ENCODE peak calls at places on chromosomes 2 and 18, in nine cellular contexts. One of them, this sample, is unnamed.

GRCh38 chr18:74376523-74376922 is 60.9 kb downstream of the C18orf63 start:
- DNase-seq in lower lobe of right lung: no peak
- DNase-seq in CD4-positive, CD25-positive, alpha-beta regulatory T cell: no peak
- DNase-seq in neural progenitor cell: no peak
- DNase-seq in effector memory CD8-positive, alpha-beta T cell: no peak
- DNase-seq in effector CD8-positive, alpha-beta T cell: no peak
- DNase-seq in T-cell: no peak
- DNase-seq in iPS-NIHi11: no peak
- DNase-seq in NCI-H82: no peak
- DNase-seq in this sample: no peak

GRCh38 chr2:106130251-106130998 is 63.7 kb downstream of the UXS1 start:
- DNase-seq in lower lobe of right lung: no peak
- DNase-seq in CD4-positive, CD25-positive, alpha-beta regulatory T cell: no peak
- DNase-seq in neural progenitor cell: no peak
- DNase-seq in effector memory CD8-positive, alpha-beta T cell: no peak
- DNase-seq in effector CD8-positive, alpha-beta T cell: no peak
- DNase-seq in T-cell: no peak
- DNase-seq in iPS-NIHi11: no peak
- DNase-seq in NCI-H82: peak; percentile 10
- DNase-seq in this sample: no peak

GRCh38 chr18:9763876-9764605 is 55.9 kb downstream of the RAB31 start:
- DNase-seq in lower lobe of right lung: no peak
- DNase-seq in CD4-positive, CD25-positive, alpha-beta regulatory T cell: no peak
- DNase-seq in neural progenitor cell: no peak
- DNase-seq in effector memory CD8-positive, alpha-beta T cell: no peak
- DNase-seq in effector CD8-positive, alpha-beta T cell: no peak
- DNase-seq in T-cell: no peak
- DNase-seq in iPS-NIHi11: no peak
- DNase-seq in NCI-H82: peak; percentile 6
- DNase-seq in this sample: no peak

GRCh38 chr2:46490521-46491141 is 11.3 kb downstream of the TMEM247 start:
- DNase-seq in lower lobe of right lung: no peak
- DNase-seq in CD4-positive, CD25-positive, alpha-beta regulatory T cell: no peak
- DNase-seq in neural progenitor cell: no peak
- DNase-seq in effector memory CD8-positive, alpha-beta T cell: no peak
- DNase-seq in effector CD8-positive, alpha-beta T cell: no peak
- DNase-seq in T-cell: no peak
- DNase-seq in iPS-NIHi11: no peak
- DNase-seq in NCI-H82: no peak
- DNase-seq in this sample: no peak

GRCh38 chr2:17869128-17869527 is 9.3 kb upstream of the KCNS3 start:
- DNase-seq in lower lobe of right lung: no peak
- DNase-seq in CD4-positive, CD25-positive, alpha-beta regulatory T cell: no peak
- DNase-seq in neural progenitor cell: no peak
- DNase-seq in effector memory CD8-positive, alpha-beta T cell: no peak
- DNase-seq in effector CD8-positive, alpha-beta T cell: no peak
- DNase-seq in T-cell: no peak
- DNase-seq in iPS-NIHi11: no peak
- DNase-seq in NCI-H82: no peak
- DNase-seq in this sample: no peak

GRCh38 chr2:241595600-241596140 is 37.1 kb downstream of the BOK start:
- DNase-seq in lower lobe of right lung: no peak
- DNase-seq in CD4-positive, CD25-positive, alpha-beta regulatory T cell: no peak
- DNase-seq in neural progenitor cell: peak; percentile 65
- DNase-seq in effector memory CD8-positive, alpha-beta T cell: no peak
- DNase-seq in effector CD8-positive, alpha-beta T cell: no peak
- DNase-seq in T-cell: no peak
- DNase-seq in iPS-NIHi11: peak; percentile 68
- DNase-seq in NCI-H82: peak; percentile 56
- DNase-seq in this sample: peak; percentile 64

GRCh38 chr2:231452799-231453508 is 11.3 kb downstream of the NCL start:
- DNase-seq in lower lobe of right lung: no peak
- DNase-seq in CD4-positive, CD25-positive, alpha-beta regulatory T cell: no peak
- DNase-seq in neural progenitor cell: peak; percentile 48
- DNase-seq in effector memory CD8-positive, alpha-beta T cell: no peak
- DNase-seq in effector CD8-positive, alpha-beta T cell: no peak
- DNase-seq in T-cell: no peak
- DNase-seq in iPS-NIHi11: no peak
- DNase-seq in NCI-H82: peak; percentile 80
- DNase-seq in this sample: no peak

GRCh38 chr18:52670903-52671302 is 330.9 kb downstream of the DCC start:
- DNase-seq in lower lobe of right lung: no peak
- DNase-seq in CD4-positive, CD25-positive, alpha-beta regulatory T cell: no peak
- DNase-seq in neural progenitor cell: no peak
- DNase-seq in effector memory CD8-positive, alpha-beta T cell: no peak
- DNase-seq in effector CD8-positive, alpha-beta T cell: no peak
- DNase-seq in T-cell: no peak
- DNase-seq in iPS-NIHi11: no peak
- DNase-seq in NCI-H82: peak; percentile 68
- DNase-seq in this sample: no peak

GRCh38 chr2:47339745-47340541 is 63.0 kb upstream of the MSH2 start:
- DNase-seq in lower lobe of right lung: no peak
- DNase-seq in CD4-positive, CD25-positive, alpha-beta regulatory T cell: no peak
- DNase-seq in neural progenitor cell: no peak
- DNase-seq in effector memory CD8-positive, alpha-beta T cell: no peak
- DNase-seq in effector CD8-positive, alpha-beta T cell: no peak
- DNase-seq in T-cell: no peak
- DNase-seq in iPS-NIHi11: no peak
- DNase-seq in NCI-H82: no peak
- DNase-seq in this sample: no peak

GRCh38 chr2:240919161-240919781 is 13.1 kb downstream of the CROCC2 start:
- DNase-seq in lower lobe of right lung: no peak
- DNase-seq in CD4-positive, CD25-positive, alpha-beta regulatory T cell: no peak
- DNase-seq in neural progenitor cell: no peak
- DNase-seq in effector memory CD8-positive, alpha-beta T cell: no peak
- DNase-seq in effector CD8-positive, alpha-beta T cell: no peak
- DNase-seq in T-cell: no peak
- DNase-seq in iPS-NIHi11: no peak
- DNase-seq in NCI-H82: no peak
- DNase-seq in this sample: no peak

GRCh38 chr18:63888473-63889190 is 1.1 kb downstream of the SERPINB2 start:
- DNase-seq in lower lobe of right lung: no peak
- DNase-seq in CD4-positive, CD25-positive, alpha-beta regulatory T cell: no peak
- DNase-seq in neural progenitor cell: no peak
- DNase-seq in effector memory CD8-positive, alpha-beta T cell: no peak
- DNase-seq in effector CD8-positive, alpha-beta T cell: no peak
- DNase-seq in T-cell: no peak
- DNase-seq in iPS-NIHi11: no peak
- DNase-seq in NCI-H82: no peak
- DNase-seq in this sample: no peak

GRCh38 chr18:36835927-36836326 is 7.0 kb downstream of the KIAA1328 start:
- DNase-seq in lower lobe of right lung: no peak
- DNase-seq in CD4-positive, CD25-positive, alpha-beta regulatory T cell: no peak
- DNase-seq in neural progenitor cell: no peak
- DNase-seq in effector memory CD8-positive, alpha-beta T cell: no peak
- DNase-seq in effector CD8-positive, alpha-beta T cell: no peak
- DNase-seq in T-cell: no peak
- DNase-seq in iPS-NIHi11: no peak
- DNase-seq in NCI-H82: no peak
- DNase-seq in this sample: no peak

GRCh38 chr2:232632904-232633412 is 446 bp upstream of the EFHD1 start:
- DNase-seq in lower lobe of right lung: no peak
- DNase-seq in CD4-positive, CD25-positive, alpha-beta regulatory T cell: no peak
- DNase-seq in neural progenitor cell: peak; percentile 23
- DNase-seq in effector memory CD8-positive, alpha-beta T cell: no peak
- DNase-seq in effector CD8-positive, alpha-beta T cell: no peak
- DNase-seq in T-cell: no peak
- DNase-seq in iPS-NIHi11: no peak
- DNase-seq in NCI-H82: no peak
- DNase-seq in this sample: no peak

GRCh38 chr2:234621120-234621519 is 124.2 kb upstream of the ARL4C start:
- DNase-seq in lower lobe of right lung: no peak
- DNase-seq in CD4-positive, CD25-positive, alpha-beta regulatory T cell: no peak
- DNase-seq in neural progenitor cell: no peak
- DNase-seq in effector memory CD8-positive, alpha-beta T cell: no peak
- DNase-seq in effector CD8-positive, alpha-beta T cell: no peak
- DNase-seq in T-cell: no peak
- DNase-seq in iPS-NIHi11: no peak
- DNase-seq in NCI-H82: no peak
- DNase-seq in this sample: no peak

GRCh38 chr2:120830096-120830830 is 94.6 kb downstream of the GLI2 start:
- DNase-seq in lower lobe of right lung: peak; percentile 35
- DNase-seq in CD4-positive, CD25-positive, alpha-beta regulatory T cell: no peak
- DNase-seq in neural progenitor cell: no peak
- DNase-seq in effector memory CD8-positive, alpha-beta T cell: no peak
- DNase-seq in effector CD8-positive, alpha-beta T cell: no peak
- DNase-seq in T-cell: no peak
- DNase-seq in iPS-NIHi11: no peak
- DNase-seq in NCI-H82: no peak
- DNase-seq in this sample: peak; percentile 76

GRCh38 chr2:204850576-204850975 is 305.3 kb downstream of the PARD3B start:
- DNase-seq in lower lobe of right lung: no peak
- DNase-seq in CD4-positive, CD25-positive, alpha-beta regulatory T cell: no peak
- DNase-seq in neural progenitor cell: no peak
- DNase-seq in effector memory CD8-positive, alpha-beta T cell: no peak
- DNase-seq in effector CD8-positive, alpha-beta T cell: no peak
- DNase-seq in T-cell: no peak
- DNase-seq in iPS-NIHi11: no peak
- DNase-seq in NCI-H82: no peak
- DNase-seq in this sample: no peak

GRCh38 chr18:59127047-59127446 is 12.6 kb upstream of the SEC11C start:
- DNase-seq in lower lobe of right lung: no peak
- DNase-seq in CD4-positive, CD25-positive, alpha-beta regulatory T cell: no peak
- DNase-seq in neural progenitor cell: no peak
- DNase-seq in effector memory CD8-positive, alpha-beta T cell: no peak
- DNase-seq in effector CD8-positive, alpha-beta T cell: no peak
- DNase-seq in T-cell: no peak
- DNase-seq in iPS-NIHi11: peak; percentile 55
- DNase-seq in NCI-H82: no peak
- DNase-seq in this sample: no peak

GRCh38 chr18:68837665-68838390 is 39.9 kb downstream of the CCDC102B start:
- DNase-seq in lower lobe of right lung: no peak
- DNase-seq in CD4-positive, CD25-positive, alpha-beta regulatory T cell: no peak
- DNase-seq in neural progenitor cell: no peak
- DNase-seq in effector memory CD8-positive, alpha-beta T cell: no peak
- DNase-seq in effector CD8-positive, alpha-beta T cell: no peak
- DNase-seq in T-cell: no peak
- DNase-seq in iPS-NIHi11: no peak
- DNase-seq in NCI-H82: no peak
- DNase-seq in this sample: no peak

GRCh38 chr2:84925336-84925723 is 19.9 kb downstream of the TMSB10 start:
- DNase-seq in lower lobe of right lung: no peak
- DNase-seq in CD4-positive, CD25-positive, alpha-beta regulatory T cell: no peak
- DNase-seq in neural progenitor cell: no peak
- DNase-seq in effector memory CD8-positive, alpha-beta T cell: no peak
- DNase-seq in effector CD8-positive, alpha-beta T cell: no peak
- DNase-seq in T-cell: no peak
- DNase-seq in iPS-NIHi11: no peak
- DNase-seq in NCI-H82: no peak
- DNase-seq in this sample: no peak

GRCh38 chr2:10951558-10952414 is 40.1 kb downstream of the KCNF1 start:
- DNase-seq in lower lobe of right lung: no peak
- DNase-seq in CD4-positive, CD25-positive, alpha-beta regulatory T cell: no peak
- DNase-seq in neural progenitor cell: no peak
- DNase-seq in effector memory CD8-positive, alpha-beta T cell: no peak
- DNase-seq in effector CD8-positive, alpha-beta T cell: no peak
- DNase-seq in T-cell: no peak
- DNase-seq in iPS-NIHi11: no peak
- DNase-seq in NCI-H82: peak; percentile 22
- DNase-seq in this sample: peak; percentile 41

GRCh38 chr2:208657468-208657867 is 250.9 kb downstream of the PTH2R start:
- DNase-seq in lower lobe of right lung: no peak
- DNase-seq in CD4-positive, CD25-positive, alpha-beta regulatory T cell: no peak
- DNase-seq in neural progenitor cell: peak; percentile 55
- DNase-seq in effector memory CD8-positive, alpha-beta T cell: no peak
- DNase-seq in effector CD8-positive, alpha-beta T cell: no peak
- DNase-seq in T-cell: no peak
- DNase-seq in iPS-NIHi11: peak; percentile 27
- DNase-seq in NCI-H82: peak; percentile 50
- DNase-seq in this sample: no peak

GRCh38 chr2:133513893-133514292 is 54.4 kb downstream of the NCKAP5 start:
- DNase-seq in lower lobe of right lung: no peak
- DNase-seq in CD4-positive, CD25-positive, alpha-beta regulatory T cell: no peak
- DNase-seq in neural progenitor cell: no peak
- DNase-seq in effector memory CD8-positive, alpha-beta T cell: no peak
- DNase-seq in effector CD8-positive, alpha-beta T cell: no peak
- DNase-seq in T-cell: no peak
- DNase-seq in iPS-NIHi11: no peak
- DNase-seq in NCI-H82: no peak
- DNase-seq in this sample: no peak

GRCh38 chr2:95331606-95332005 is 34.5 kb downstream of the KCNIP3 start:
- DNase-seq in lower lobe of right lung: peak; percentile 34
- DNase-seq in CD4-positive, CD25-positive, alpha-beta regulatory T cell: no peak
- DNase-seq in neural progenitor cell: no peak
- DNase-seq in effector memory CD8-positive, alpha-beta T cell: no peak
- DNase-seq in effector CD8-positive, alpha-beta T cell: no peak
- DNase-seq in T-cell: no peak
- DNase-seq in iPS-NIHi11: no peak
- DNase-seq in NCI-H82: no peak
- DNase-seq in this sample: peak; percentile 62

GRCh38 chr2:9380702-9381628 is 42.4 kb downstream of the ITGB1BP1 start:
- DNase-seq in lower lobe of right lung: no peak
- DNase-seq in CD4-positive, CD25-positive, alpha-beta regulatory T cell: no peak
- DNase-seq in neural progenitor cell: no peak
- DNase-seq in effector memory CD8-positive, alpha-beta T cell: no peak
- DNase-seq in effector CD8-positive, alpha-beta T cell: no peak
- DNase-seq in T-cell: no peak
- DNase-seq in iPS-NIHi11: no peak
- DNase-seq in NCI-H82: peak; percentile 93
- DNase-seq in this sample: no peak

GRCh38 chr2:129904532-129905446 is 74.7 kb upstream of the RAB6C start:
- DNase-seq in lower lobe of right lung: no peak
- DNase-seq in CD4-positive, CD25-positive, alpha-beta regulatory T cell: no peak
- DNase-seq in neural progenitor cell: no peak
- DNase-seq in effector memory CD8-positive, alpha-beta T cell: no peak
- DNase-seq in effector CD8-positive, alpha-beta T cell: no peak
- DNase-seq in T-cell: no peak
- DNase-seq in iPS-NIHi11: no peak
- DNase-seq in NCI-H82: no peak
- DNase-seq in this sample: no peak

GRCh38 chr2:76406134-76406855 is 695.6 kb upstream of the GCFC2 start:
- DNase-seq in lower lobe of right lung: no peak
- DNase-seq in CD4-positive, CD25-positive, alpha-beta regulatory T cell: no peak
- DNase-seq in neural progenitor cell: peak; percentile 55
- DNase-seq in effector memory CD8-positive, alpha-beta T cell: no peak
- DNase-seq in effector CD8-positive, alpha-beta T cell: no peak
- DNase-seq in T-cell: no peak
- DNase-seq in iPS-NIHi11: peak; percentile 8
- DNase-seq in NCI-H82: peak; percentile 23
- DNase-seq in this sample: no peak

GRCh38 chr2:54898451-54899226 is 151.6 kb downstream of the RTN4 start:
- DNase-seq in lower lobe of right lung: no peak
- DNase-seq in CD4-positive, CD25-positive, alpha-beta regulatory T cell: no peak
- DNase-seq in neural progenitor cell: no peak
- DNase-seq in effector memory CD8-positive, alpha-beta T cell: no peak
- DNase-seq in effector CD8-positive, alpha-beta T cell: no peak
- DNase-seq in T-cell: no peak
- DNase-seq in iPS-NIHi11: no peak
- DNase-seq in NCI-H82: no peak
- DNase-seq in this sample: no peak

GRCh38 chr2:222982010-222982908 is 69.7 kb upstream of the KCNE4 start:
- DNase-seq in lower lobe of right lung: no peak
- DNase-seq in CD4-positive, CD25-positive, alpha-beta regulatory T cell: no peak
- DNase-seq in neural progenitor cell: peak; percentile 55
- DNase-seq in effector memory CD8-positive, alpha-beta T cell: no peak
- DNase-seq in effector CD8-positive, alpha-beta T cell: no peak
- DNase-seq in T-cell: no peak
- DNase-seq in iPS-NIHi11: peak; percentile 44
- DNase-seq in NCI-H82: peak; percentile 67
- DNase-seq in this sample: no peak

GRCh38 chr2:95076705-95077520 is 44.7 kb downstream of the MRPS5 start:
- DNase-seq in lower lobe of right lung: peak; percentile 93
- DNase-seq in CD4-positive, CD25-positive, alpha-beta regulatory T cell: peak; percentile 85
- DNase-seq in neural progenitor cell: peak; percentile 85
- DNase-seq in effector memory CD8-positive, alpha-beta T cell: peak; percentile 70
- DNase-seq in effector CD8-positive, alpha-beta T cell: peak; percentile 88
- DNase-seq in T-cell: peak; percentile 89
- DNase-seq in iPS-NIHi11: peak; percentile 87
- DNase-seq in NCI-H82: peak; percentile 94
- DNase-seq in this sample: no peak

GRCh38 chr2:148965596-148966431 is 72.7 kb upstream of the LYPD6B start:
- DNase-seq in lower lobe of right lung: no peak
- DNase-seq in CD4-positive, CD25-positive, alpha-beta regulatory T cell: no peak
- DNase-seq in neural progenitor cell: no peak
- DNase-seq in effector memory CD8-positive, alpha-beta T cell: no peak
- DNase-seq in effector CD8-positive, alpha-beta T cell: no peak
- DNase-seq in T-cell: no peak
- DNase-seq in iPS-NIHi11: no peak
- DNase-seq in NCI-H82: no peak
- DNase-seq in this sample: no peak

GRCh38 chr2:120261387-120262006 is 8.8 kb downstream of the RALB start:
- DNase-seq in lower lobe of right lung: no peak
- DNase-seq in CD4-positive, CD25-positive, alpha-beta regulatory T cell: no peak
- DNase-seq in neural progenitor cell: no peak
- DNase-seq in effector memory CD8-positive, alpha-beta T cell: no peak
- DNase-seq in effector CD8-positive, alpha-beta T cell: no peak
- DNase-seq in T-cell: no peak
- DNase-seq in iPS-NIHi11: no peak
- DNase-seq in NCI-H82: no peak
- DNase-seq in this sample: no peak